ENCODE peak calls at places on chromosomes 7 and 10, in seven cellular contexts. One of them, this sample, is unnamed.

GRCh38 chr10:21989453-21990154 is 13.9 kb downstream of the DNAJC1 start:
- DNase-seq in fibroblast of the conjunctiva: peak; percentile 60
- DNase-seq in stimulated activated CD4-positive, alpha-beta T cell treated with anti-CD3 and anti-CD28 coated beads, Interleukin-12 subunit alpha, Interleukin-12 subunit beta, amount 100 ng/mL, for 4 hours: no peak
- DNase-seq in Panc1: no peak
- DNase-seq in astrocyte of the spinal cord: peak; percentile 79
- DNase-seq in right cardiac atrium: peak; percentile 61
- DNase-seq in HTR-8/SVneo: peak; percentile 28
- DNase-seq in this sample: no peak

GRCh38 chr10:92850186-92850585 is 1.9 kb downstream of the EXOC6 start:
- DNase-seq in right cardiac atrium: no peak
- DNase-seq in stimulated activated CD4-positive, alpha-beta T cell treated with anti-CD3 and anti-CD28 coated beads, Interleukin-12 subunit alpha, Interleukin-12 subunit beta, amount 100 ng/mL, for 4 hours: no peak
- DNase-seq in HTR-8/SVneo: no peak
- DNase-seq in astrocyte of the spinal cord: no peak
- DNase-seq in fibroblast of the conjunctiva: no peak
- DNase-seq in Panc1: no peak
- DNase-seq in this sample: no peak

GRCh38 chr10:34906021-34906965 is 91.2 kb upstream of the PARD3 start:
- DNase-seq in stimulated activated CD4-positive, alpha-beta T cell treated with anti-CD3 and anti-CD28 coated beads, Interleukin-12 subunit alpha, Interleukin-12 subunit beta, amount 100 ng/mL, for 4 hours: no peak
- DNase-seq in astrocyte of the spinal cord: peak; percentile 75
- DNase-seq in Panc1: no peak
- DNase-seq in fibroblast of the conjunctiva: no peak
- DNase-seq in right cardiac atrium: no peak
- DNase-seq in HTR-8/SVneo: no peak
- DNase-seq in this sample: no peak

GRCh38 chr7:47901542-47901941 is 46.7 kb downstream of the PKD1L1 start:
- DNase-seq in HTR-8/SVneo: peak; percentile 53
- DNase-seq in stimulated activated CD4-positive, alpha-beta T cell treated with anti-CD3 and anti-CD28 coated beads, Interleukin-12 subunit alpha, Interleukin-12 subunit beta, amount 100 ng/mL, for 4 hours: no peak
- DNase-seq in right cardiac atrium: no peak
- DNase-seq in Panc1: peak; percentile 12
- DNase-seq in astrocyte of the spinal cord: peak; percentile 42
- DNase-seq in fibroblast of the conjunctiva: no peak
- DNase-seq in this sample: no peak

GRCh38 chr7:26279405-26279804 is 12.3 kb upstream of the SNX10 start:
- DNase-seq in astrocyte of the spinal cord: no peak
- DNase-seq in HTR-8/SVneo: no peak
- DNase-seq in fibroblast of the conjunctiva: no peak
- DNase-seq in stimulated activated CD4-positive, alpha-beta T cell treated with anti-CD3 and anti-CD28 coated beads, Interleukin-12 subunit alpha, Interleukin-12 subunit beta, amount 100 ng/mL, for 4 hours: no peak
- DNase-seq in Panc1: no peak
- DNase-seq in right cardiac atrium: no peak
- DNase-seq in this sample: no peak

GRCh38 chr10:132059760-132060508 is 5.8 kb upstream of the JAKMIP3 start:
- DNase-seq in Panc1: no peak
- DNase-seq in HTR-8/SVneo: no peak
- DNase-seq in fibroblast of the conjunctiva: no peak
- DNase-seq in right cardiac atrium: no peak
- DNase-seq in stimulated activated CD4-positive, alpha-beta T cell treated with anti-CD3 and anti-CD28 coated beads, Interleukin-12 subunit alpha, Interleukin-12 subunit beta, amount 100 ng/mL, for 4 hours: no peak
- DNase-seq in astrocyte of the spinal cord: no peak
- DNase-seq in this sample: no peak

GRCh38 chr10:70578371-70578947 is 24.1 kb downstream of the PRF1 start:
- DNase-seq in astrocyte of the spinal cord: peak; percentile 98
- DNase-seq in Panc1: no peak
- DNase-seq in stimulated activated CD4-positive, alpha-beta T cell treated with anti-CD3 and anti-CD28 coated beads, Interleukin-12 subunit alpha, Interleukin-12 subunit beta, amount 100 ng/mL, for 4 hours: peak; percentile 43
- DNase-seq in right cardiac atrium: no peak
- DNase-seq in HTR-8/SVneo: peak; percentile 53
- DNase-seq in fibroblast of the conjunctiva: no peak
- DNase-seq in this sample: peak; percentile 67

GRCh38 chr7:16421333-16422099 is at the start of gene CRPPA:
- DNase-seq in right cardiac atrium: peak; percentile 77
- DNase-seq in HTR-8/SVneo: no peak
- DNase-seq in astrocyte of the spinal cord: peak; percentile 50
- DNase-seq in stimulated activated CD4-positive, alpha-beta T cell treated with anti-CD3 and anti-CD28 coated beads, Interleukin-12 subunit alpha, Interleukin-12 subunit beta, amount 100 ng/mL, for 4 hours: peak; percentile 40
- DNase-seq in Panc1: no peak
- DNase-seq in fibroblast of the conjunctiva: no peak
- DNase-seq in this sample: peak; percentile 23

GRCh38 chr10:78924319-78925003 is 144.3 kb upstream of the ZMIZ1 start:
- DNase-seq in Panc1: no peak
- DNase-seq in right cardiac atrium: no peak
- DNase-seq in HTR-8/SVneo: no peak
- DNase-seq in fibroblast of the conjunctiva: no peak
- DNase-seq in stimulated activated CD4-positive, alpha-beta T cell treated with anti-CD3 and anti-CD28 coated beads, Interleukin-12 subunit alpha, Interleukin-12 subunit beta, amount 100 ng/mL, for 4 hours: no peak
- DNase-seq in astrocyte of the spinal cord: no peak
- DNase-seq in this sample: no peak

GRCh38 chr7:41576176-41576575 is 126.7 kb downstream of the INHBA start:
- DNase-seq in Panc1: no peak
- DNase-seq in stimulated activated CD4-positive, alpha-beta T cell treated with anti-CD3 and anti-CD28 coated beads, Interleukin-12 subunit alpha, Interleukin-12 subunit beta, amount 100 ng/mL, for 4 hours: no peak
- DNase-seq in fibroblast of the conjunctiva: no peak
- DNase-seq in astrocyte of the spinal cord: no peak
- DNase-seq in right cardiac atrium: no peak
- DNase-seq in HTR-8/SVneo: no peak
- DNase-seq in this sample: no peak

GRCh38 chr7:90239625-90240228 is 5.2 kb upstream of the CFAP69 start:
- DNase-seq in fibroblast of the conjunctiva: no peak
- DNase-seq in Panc1: no peak
- DNase-seq in right cardiac atrium: no peak
- DNase-seq in HTR-8/SVneo: no peak
- DNase-seq in astrocyte of the spinal cord: no peak
- DNase-seq in stimulated activated CD4-positive, alpha-beta T cell treated with anti-CD3 and anti-CD28 coated beads, Interleukin-12 subunit alpha, Interleukin-12 subunit beta, amount 100 ng/mL, for 4 hours: no peak
- DNase-seq in this sample: no peak

GRCh38 chr10:44965651-44966097 is 6.1 kb downstream of the RASSF4 start:
- DNase-seq in right cardiac atrium: peak; percentile 68
- DNase-seq in astrocyte of the spinal cord: no peak
- DNase-seq in Panc1: no peak
- DNase-seq in fibroblast of the conjunctiva: no peak
- DNase-seq in HTR-8/SVneo: no peak
- DNase-seq in stimulated activated CD4-positive, alpha-beta T cell treated with anti-CD3 and anti-CD28 coated beads, Interleukin-12 subunit alpha, Interleukin-12 subunit beta, amount 100 ng/mL, for 4 hours: no peak
- DNase-seq in this sample: no peak

GRCh38 chr7:105444342-105444938 is 55.7 kb upstream of the SRPK2 start:
- DNase-seq in HTR-8/SVneo: no peak
- DNase-seq in astrocyte of the spinal cord: no peak
- DNase-seq in Panc1: no peak
- DNase-seq in stimulated activated CD4-positive, alpha-beta T cell treated with anti-CD3 and anti-CD28 coated beads, Interleukin-12 subunit alpha, Interleukin-12 subunit beta, amount 100 ng/mL, for 4 hours: no peak
- DNase-seq in right cardiac atrium: no peak
- DNase-seq in fibroblast of the conjunctiva: no peak
- DNase-seq in this sample: no peak

GRCh38 chr7:95950698-95951097 is 178.3 kb downstream of the DYNC1I1 start:
- DNase-seq in right cardiac atrium: no peak
- DNase-seq in stimulated activated CD4-positive, alpha-beta T cell treated with anti-CD3 and anti-CD28 coated beads, Interleukin-12 subunit alpha, Interleukin-12 subunit beta, amount 100 ng/mL, for 4 hours: no peak
- DNase-seq in Panc1: no peak
- DNase-seq in fibroblast of the conjunctiva: no peak
- DNase-seq in HTR-8/SVneo: no peak
- DNase-seq in astrocyte of the spinal cord: no peak
- DNase-seq in this sample: no peak

GRCh38 chr7:82194011-82194410 is 249.6 kb downstream of the CACNA2D1 start:
- DNase-seq in Panc1: no peak
- DNase-seq in astrocyte of the spinal cord: peak; percentile 25
- DNase-seq in fibroblast of the conjunctiva: no peak
- DNase-seq in HTR-8/SVneo: no peak
- DNase-seq in right cardiac atrium: no peak
- DNase-seq in stimulated activated CD4-positive, alpha-beta T cell treated with anti-CD3 and anti-CD28 coated beads, Interleukin-12 subunit alpha, Interleukin-12 subunit beta, amount 100 ng/mL, for 4 hours: no peak
- DNase-seq in this sample: no peak

GRCh38 chr10:48574322-48574796 is 30.5 kb downstream of the ARHGAP22 start:
- DNase-seq in fibroblast of the conjunctiva: no peak
- DNase-seq in Panc1: no peak
- DNase-seq in HTR-8/SVneo: no peak
- DNase-seq in right cardiac atrium: no peak
- DNase-seq in astrocyte of the spinal cord: no peak
- DNase-seq in stimulated activated CD4-positive, alpha-beta T cell treated with anti-CD3 and anti-CD28 coated beads, Interleukin-12 subunit alpha, Interleukin-12 subunit beta, amount 100 ng/mL, for 4 hours: no peak
- DNase-seq in this sample: no peak

GRCh38 chr7:20403356-20403755 is 72.7 kb downstream of the ITGB8 start:
- DNase-seq in stimulated activated CD4-positive, alpha-beta T cell treated with anti-CD3 and anti-CD28 coated beads, Interleukin-12 subunit alpha, Interleukin-12 subunit beta, amount 100 ng/mL, for 4 hours: no peak
- DNase-seq in Panc1: no peak
- DNase-seq in HTR-8/SVneo: no peak
- DNase-seq in astrocyte of the spinal cord: no peak
- DNase-seq in fibroblast of the conjunctiva: peak; percentile 76
- DNase-seq in right cardiac atrium: peak; percentile 87
- DNase-seq in this sample: no peak

GRCh38 chr10:47408606-47409005 is 24.5 kb upstream of the ZNF488 start:
- DNase-seq in astrocyte of the spinal cord: no peak
- DNase-seq in HTR-8/SVneo: no peak
- DNase-seq in right cardiac atrium: no peak
- DNase-seq in Panc1: no peak
- DNase-seq in stimulated activated CD4-positive, alpha-beta T cell treated with anti-CD3 and anti-CD28 coated beads, Interleukin-12 subunit alpha, Interleukin-12 subunit beta, amount 100 ng/mL, for 4 hours: no peak
- DNase-seq in fibroblast of the conjunctiva: no peak
- DNase-seq in this sample: no peak

GRCh38 chr7:17385612-17386011 is 87.2 kb downstream of the AHR start:
- DNase-seq in Panc1: no peak
- DNase-seq in right cardiac atrium: no peak
- DNase-seq in fibroblast of the conjunctiva: no peak
- DNase-seq in astrocyte of the spinal cord: no peak
- DNase-seq in stimulated activated CD4-positive, alpha-beta T cell treated with anti-CD3 and anti-CD28 coated beads, Interleukin-12 subunit alpha, Interleukin-12 subunit beta, amount 100 ng/mL, for 4 hours: no peak
- DNase-seq in HTR-8/SVneo: no peak
- DNase-seq in this sample: no peak

GRCh38 chr10:34407227-34407626 is 407.9 kb downstream of the PARD3 start:
- DNase-seq in astrocyte of the spinal cord: peak; percentile 59
- DNase-seq in right cardiac atrium: peak; percentile 43
- DNase-seq in fibroblast of the conjunctiva: peak; percentile 18
- DNase-seq in HTR-8/SVneo: no peak
- DNase-seq in Panc1: no peak
- DNase-seq in stimulated activated CD4-positive, alpha-beta T cell treated with anti-CD3 and anti-CD28 coated beads, Interleukin-12 subunit alpha, Interleukin-12 subunit beta, amount 100 ng/mL, for 4 hours: no peak
- DNase-seq in this sample: no peak

GRCh38 chr10:32379314-32379949 is 32.5 kb upstream of the EPC1 start:
- DNase-seq in Panc1: no peak
- DNase-seq in fibroblast of the conjunctiva: peak; percentile 58
- DNase-seq in HTR-8/SVneo: peak; percentile 54
- DNase-seq in stimulated activated CD4-positive, alpha-beta T cell treated with anti-CD3 and anti-CD28 coated beads, Interleukin-12 subunit alpha, Interleukin-12 subunit beta, amount 100 ng/mL, for 4 hours: no peak
- DNase-seq in right cardiac atrium: no peak
- DNase-seq in astrocyte of the spinal cord: peak; percentile 79
- DNase-seq in this sample: peak; percentile 56

GRCh38 chr10:133100706-133101463 is 13.2 kb downstream of the ADGRA1 start:
- DNase-seq in fibroblast of the conjunctiva: no peak
- DNase-seq in Panc1: no peak
- DNase-seq in HTR-8/SVneo: no peak
- DNase-seq in astrocyte of the spinal cord: no peak
- DNase-seq in stimulated activated CD4-positive, alpha-beta T cell treated with anti-CD3 and anti-CD28 coated beads, Interleukin-12 subunit alpha, Interleukin-12 subunit beta, amount 100 ng/mL, for 4 hours: peak; percentile 13
- DNase-seq in right cardiac atrium: peak; percentile 23
- DNase-seq in this sample: no peak

GRCh38 chr7:30028749-30029635 is 780 bp downstream of the PLEKHA8 start:
- DNase-seq in HTR-8/SVneo: peak; percentile 26
- DNase-seq in fibroblast of the conjunctiva: no peak
- DNase-seq in Panc1: no peak
- DNase-seq in right cardiac atrium: peak; percentile 84
- DNase-seq in stimulated activated CD4-positive, alpha-beta T cell treated with anti-CD3 and anti-CD28 coated beads, Interleukin-12 subunit alpha, Interleukin-12 subunit beta, amount 100 ng/mL, for 4 hours: no peak
- DNase-seq in astrocyte of the spinal cord: peak; percentile 28
- DNase-seq in this sample: no peak

GRCh38 chr7:105638942-105639495 is 57.7 kb upstream of the EFCAB10 start:
- DNase-seq in fibroblast of the conjunctiva: no peak
- DNase-seq in HTR-8/SVneo: no peak
- DNase-seq in astrocyte of the spinal cord: peak; percentile 20
- DNase-seq in Panc1: no peak
- DNase-seq in right cardiac atrium: no peak
- DNase-seq in stimulated activated CD4-positive, alpha-beta T cell treated with anti-CD3 and anti-CD28 coated beads, Interleukin-12 subunit alpha, Interleukin-12 subunit beta, amount 100 ng/mL, for 4 hours: no peak
- DNase-seq in this sample: no peak

GRCh38 chr10:133067152-133068090 is 20.3 kb upstream of the ADGRA1 start:
- DNase-seq in astrocyte of the spinal cord: no peak
- DNase-seq in right cardiac atrium: no peak
- DNase-seq in fibroblast of the conjunctiva: no peak
- DNase-seq in Panc1: no peak
- DNase-seq in HTR-8/SVneo: no peak
- DNase-seq in stimulated activated CD4-positive, alpha-beta T cell treated with anti-CD3 and anti-CD28 coated beads, Interleukin-12 subunit alpha, Interleukin-12 subunit beta, amount 100 ng/mL, for 4 hours: no peak
- DNase-seq in this sample: no peak

GRCh38 chr7:92691578-92691977 is 101.4 kb upstream of the FAM133B start:
- DNase-seq in right cardiac atrium: no peak
- DNase-seq in Panc1: peak; percentile 61
- DNase-seq in HTR-8/SVneo: peak; percentile 25
- DNase-seq in astrocyte of the spinal cord: peak; percentile 80
- DNase-seq in fibroblast of the conjunctiva: peak; percentile 73
- DNase-seq in stimulated activated CD4-positive, alpha-beta T cell treated with anti-CD3 and anti-CD28 coated beads, Interleukin-12 subunit alpha, Interleukin-12 subunit beta, amount 100 ng/mL, for 4 hours: no peak
- DNase-seq in this sample: peak; percentile 53

GRCh38 chr10:126663880-126664279 is 6.6 kb downstream of the C10orf90 start:
- DNase-seq in HTR-8/SVneo: peak; percentile 18
- DNase-seq in stimulated activated CD4-positive, alpha-beta T cell treated with anti-CD3 and anti-CD28 coated beads, Interleukin-12 subunit alpha, Interleukin-12 subunit beta, amount 100 ng/mL, for 4 hours: no peak
- DNase-seq in Panc1: no peak
- DNase-seq in astrocyte of the spinal cord: peak; percentile 78
- DNase-seq in fibroblast of the conjunctiva: no peak
- DNase-seq in right cardiac atrium: no peak
- DNase-seq in this sample: no peak

GRCh38 chr7:47594406-47594805 is 12.5 kb upstream of the TNS3 start:
- DNase-seq in astrocyte of the spinal cord: no peak
- DNase-seq in right cardiac atrium: no peak
- DNase-seq in HTR-8/SVneo: no peak
- DNase-seq in stimulated activated CD4-positive, alpha-beta T cell treated with anti-CD3 and anti-CD28 coated beads, Interleukin-12 subunit alpha, Interleukin-12 subunit beta, amount 100 ng/mL, for 4 hours: no peak
- DNase-seq in Panc1: no peak
- DNase-seq in fibroblast of the conjunctiva: no peak
- DNase-seq in this sample: no peak

GRCh38 chr7:91089382-91089963 is 174.8 kb upstream of the FZD1 start:
- DNase-seq in right cardiac atrium: no peak
- DNase-seq in fibroblast of the conjunctiva: peak; percentile 37
- DNase-seq in astrocyte of the spinal cord: peak; percentile 59
- DNase-seq in stimulated activated CD4-positive, alpha-beta T cell treated with anti-CD3 and anti-CD28 coated beads, Interleukin-12 subunit alpha, Interleukin-12 subunit beta, amount 100 ng/mL, for 4 hours: no peak
- DNase-seq in Panc1: peak; percentile 24
- DNase-seq in HTR-8/SVneo: no peak
- DNase-seq in this sample: peak; percentile 40

GRCh38 chr7:121419201-121420148 is 23.4 kb upstream of the FAM3C start:
- DNase-seq in fibroblast of the conjunctiva: no peak
- DNase-seq in HTR-8/SVneo: no peak
- DNase-seq in stimulated activated CD4-positive, alpha-beta T cell treated with anti-CD3 and anti-CD28 coated beads, Interleukin-12 subunit alpha, Interleukin-12 subunit beta, amount 100 ng/mL, for 4 hours: no peak
- DNase-seq in right cardiac atrium: no peak
- DNase-seq in Panc1: no peak
- DNase-seq in astrocyte of the spinal cord: no peak
- DNase-seq in this sample: no peak

GRCh38 chr10:124066744-124067714 is 26.4 kb downstream of the CHST15 start:
- DNase-seq in stimulated activated CD4-positive, alpha-beta T cell treated with anti-CD3 and anti-CD28 coated beads, Interleukin-12 subunit alpha, Interleukin-12 subunit beta, amount 100 ng/mL, for 4 hours: no peak
- DNase-seq in Panc1: no peak
- DNase-seq in HTR-8/SVneo: no peak
- DNase-seq in fibroblast of the conjunctiva: no peak
- DNase-seq in astrocyte of the spinal cord: no peak
- DNase-seq in right cardiac atrium: no peak
- DNase-seq in this sample: no peak

GRCh38 chr7:140889645-140890044 is 35.1 kb downstream of the BRAF start:
- DNase-seq in fibroblast of the conjunctiva: no peak
- DNase-seq in astrocyte of the spinal cord: no peak
- DNase-seq in stimulated activated CD4-positive, alpha-beta T cell treated with anti-CD3 and anti-CD28 coated beads, Interleukin-12 subunit alpha, Interleukin-12 subunit beta, amount 100 ng/mL, for 4 hours: no peak
- DNase-seq in HTR-8/SVneo: no peak
- DNase-seq in Panc1: no peak
- DNase-seq in right cardiac atrium: no peak
- DNase-seq in this sample: no peak

GRCh38 chr7:7719235-7719634 is 828 bp upstream of the RPA3 start:
- DNase-seq in fibroblast of the conjunctiva: peak; percentile 99
- DNase-seq in right cardiac atrium: no peak
- DNase-seq in HTR-8/SVneo: peak; percentile 72
- DNase-seq in stimulated activated CD4-positive, alpha-beta T cell treated with anti-CD3 and anti-CD28 coated beads, Interleukin-12 subunit alpha, Interleukin-12 subunit beta, amount 100 ng/mL, for 4 hours: peak; percentile 10
- DNase-seq in Panc1: peak; percentile 69
- DNase-seq in astrocyte of the spinal cord: peak; percentile 95
- DNase-seq in this sample: peak; percentile 38

GRCh38 chr7:29424984-29425309 is 138.7 kb upstream of the PRR15 start:
- DNase-seq in astrocyte of the spinal cord: no peak
- DNase-seq in HTR-8/SVneo: no peak
- DNase-seq in fibroblast of the conjunctiva: no peak
- DNase-seq in right cardiac atrium: no peak
- DNase-seq in Panc1: no peak
- DNase-seq in stimulated activated CD4-positive, alpha-beta T cell treated with anti-CD3 and anti-CD28 coated beads, Interleukin-12 subunit alpha, Interleukin-12 subunit beta, amount 100 ng/mL, for 4 hours: no peak
- DNase-seq in this sample: no peak